ENCODE peak calls at places on chromosome 6, in five cellular contexts. F is cardiac muscle cell; A is effector memory CD4-positive, alpha-beta T cell; Z is lower lobe of right lung; B is spleen. I is an unnamed sample.

GRCh38 chr6:80321011-80321410 is 214.5 kb downstream of the BCKDHB start:
- DNase-seq in F (no peak), A (no peak), Z (no peak), B (no peak), I (no peak)

GRCh38 chr6:90233994-90234393 is 62.6 kb downstream of the BACH2 start:
- DNase-seq in B (no peak), Z (no peak), A (peak), F (no peak), I (no peak)

GRCh38 chr6:14012313-14013036 is 87.7 kb downstream of the RNF182 start:
- DNase-seq in B (no peak), Z (no peak), A (no peak), F (no peak), I (no peak)

GRCh38 chr6:89200706-89201215 is 16.4 kb downstream of the GABRR1 start:
- DNase-seq in A (no peak), F (no peak), B (no peak), Z (no peak), I (no peak)

GRCh38 chr6:136920858-136921520 is 1.1 kb upstream of the SLC35D3 start:
- DNase-seq in A (no peak), B (no peak), F (peak), Z (no peak), I (peak)

GRCh38 chr6:6968731-6969552 is 138.8 kb upstream of the RREB1 start:
- DNase-seq in F (no peak), A (no peak), Z (no peak), B (no peak), I (peak)

GRCh38 chr6:168456907-168457771 is 16.2 kb downstream of the SMOC2 start:
- DNase-seq in B (no peak), F (no peak), A (no peak), Z (no peak), I (no peak)

GRCh38 chr6:1652842-1653241 is 43.1 kb downstream of the FOXC1 start:
- DNase-seq in B (no peak), Z (no peak), F (no peak), A (no peak), I (no peak)

GRCh38 chr6:68990313-68990712 is 355.2 kb downstream of the ADGRB3 start:
- DNase-seq in A (no peak), Z (no peak), B (no peak), F (no peak), I (no peak)

GRCh38 chr6:167679791-167680604 is 146.7 kb upstream of the AFDN start:
- DNase-seq in B (no peak), F (no peak), Z (no peak), A (no peak), I (no peak)

GRCh38 chr6:148835920-148836441 is 89.2 kb downstream of the UST start:
- DNase-seq in A (no peak), F (no peak), B (no peak), Z (no peak), I (no peak)

GRCh38 chr6:44787254-44787844 is 399.8 kb downstream of the CDC5L start:
- DNase-seq in Z (no peak), F (no peak), B (no peak), A (no peak), I (no peak)

GRCh38 chr6:157798851-157799250 is 24.2 kb upstream of the SNX9 start:
- DNase-seq in B (no peak), Z (no peak), A (no peak), F (no peak), I (no peak)

GRCh38 chr6:160583805-160584204 is 80.3 kb downstream of the LPA start:
- DNase-seq in F (no peak), B (no peak), Z (no peak), A (no peak), I (no peak)

GRCh38 chr6:37493047-37493995 is 6.4 kb downstream of the CCDC167 start:
- DNase-seq in F (no peak), B (no peak), Z (peak), A (no peak), I (no peak)

GRCh38 chr6:6661684-6662083 is 73.2 kb downstream of the LY86 start:
- DNase-seq in Z (no peak), F (peak), A (no peak), B (no peak), I (no peak)

GRCh38 chr6:151275566-151275965 is 35.8 kb downstream of the AKAP12 start:
- DNase-seq in B (no peak), A (no peak), F (no peak), Z (no peak), I (no peak)

GRCh38 chr6:113893866-113894265 is 36.7 kb downstream of the MARCKS start:
- DNase-seq in B (no peak), F (no peak), Z (no peak), A (no peak), I (no peak)

GRCh38 chr6:4624726-4625125 is 151.5 kb upstream of the CDYL start:
- DNase-seq in F (no peak), A (no peak), B (no peak), Z (no peak), I (no peak)

GRCh38 chr6:149438855-149439254 is 38.8 kb downstream of the SUMO4 start:
- DNase-seq in A (no peak), F (no peak), Z (no peak), B (no peak), I (no peak)

GRCh38 chr6:33018904-33019303 is 9.5 kb upstream of the HLA-DOA start:
- DNase-seq in Z (peak), B (peak), A (no peak), F (no peak), I (no peak)

GRCh38 chr6:39997101-39997635 is 62.9 kb upstream of the MOCS1 start:
- DNase-seq in B (no peak), A (no peak), F (no peak), Z (no peak), I (no peak)

GRCh38 chr6:100267721-100268123 is 197.0 kb downstream of the SIM1 start:
- DNase-seq in A (no peak), Z (no peak), B (no peak), F (no peak), I (no peak)

GRCh38 chr6:166922937-166923336 is 33.4 kb downstream of the RNASET2 start:
- DNase-seq in Z (no peak), F (no peak), A (no peak), B (peak), I (no peak)

GRCh38 chr6:46040288-46040687 is 24.6 kb upstream of the CLIC5 start:
- DNase-seq in F (no peak), Z (no peak), A (no peak), B (no peak), I (no peak)

GRCh38 chr6:27503436-27504030 is 30.6 kb upstream of the ZNF184 start:
- DNase-seq in F (peak), A (peak), B (peak), Z (no peak), I (peak)

GRCh38 chr6:46013639-46014038 is 2.0 kb downstream of the CLIC5 start:
- DNase-seq in B (no peak), F (no peak), Z (no peak), A (no peak), I (no peak)

GRCh38 chr6:101722481-101722880 is 329.0 kb downstream of the GRIK2 start:
- DNase-seq in B (no peak), Z (no peak), F (no peak), A (no peak), I (no peak)

GRCh38 chr6:45156075-45156474 is 172.1 kb upstream of the RUNX2 start:
- DNase-seq in F (no peak), Z (no peak), A (no peak), B (no peak), I (no peak)

GRCh38 chr6:4518506-4518905 is 257.7 kb upstream of the CDYL start:
- DNase-seq in B (no peak), F (no peak), Z (no peak), A (no peak), I (no peak)

GRCh38 chr6:277746-278145 is 14.5 kb upstream of the DUSP22 start:
- DNase-seq in B (no peak), A (no peak), F (no peak), Z (no peak), I (no peak)

GRCh38 chr6:281469-282103 is 10.7 kb upstream of the DUSP22 start:
- DNase-seq in F (no peak), A (no peak), B (no peak), Z (no peak), I (no peak)

GRCh38 chr6:278494-278893 is 13.8 kb upstream of the DUSP22 start:
- DNase-seq in F (no peak), B (no peak), A (no peak), Z (no peak), I (no peak)

GRCh38 chr6:280775-281468 is 11.4 kb upstream of the DUSP22 start:
- DNase-seq in B (peak), A (no peak), F (no peak), Z (no peak), I (no peak)

GRCh38 chr6:279630-280029 is 12.7 kb upstream of the DUSP22 start:
- DNase-seq in Z (no peak), F (no peak), B (no peak), A (no peak), I (no peak)
- H3K4me3 ChIP-seq in Z (no peak), F (no peak), B (no peak), A (no peak), I (no peak)

DNA sequence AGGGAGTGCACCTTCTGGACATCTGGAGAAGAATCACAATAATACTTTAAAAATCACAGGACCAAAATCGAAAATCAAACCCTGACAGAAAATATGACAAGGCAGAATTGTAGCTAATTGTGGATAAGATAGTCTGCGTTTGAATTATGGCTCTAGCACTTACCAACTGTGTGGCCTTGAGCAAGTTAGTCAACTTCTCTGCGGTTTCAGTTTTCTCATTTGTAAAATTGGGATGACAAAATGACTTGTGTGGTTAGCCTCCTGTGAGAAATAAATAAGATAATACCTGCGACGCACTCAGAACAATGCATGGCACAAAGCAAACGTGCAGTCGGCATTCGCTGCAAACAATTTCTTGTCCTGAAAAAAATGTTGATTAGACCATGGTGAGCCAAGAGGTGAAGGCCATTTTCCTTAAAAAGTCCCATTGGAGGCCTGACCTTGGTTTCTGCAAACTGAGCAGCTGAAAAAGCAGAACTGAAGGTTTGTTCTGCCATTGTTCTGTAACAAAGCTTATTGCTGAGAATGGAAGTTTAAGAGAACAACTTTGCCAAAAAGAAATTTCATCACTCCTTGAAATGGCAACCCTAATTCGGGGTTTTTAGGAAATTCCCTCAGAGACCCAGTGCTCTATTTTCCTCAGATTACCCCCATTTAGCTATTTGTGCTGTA is 266.3 kb downstream of the ERMARD start:
- DNase-seq in Z (no peak), F (no peak), A (no peak), B (no peak), I (no peak)
- H3K4me3 ChIP-seq in Z (no peak), F (no peak), A (no peak), B (no peak), I (no peak)

DNA sequence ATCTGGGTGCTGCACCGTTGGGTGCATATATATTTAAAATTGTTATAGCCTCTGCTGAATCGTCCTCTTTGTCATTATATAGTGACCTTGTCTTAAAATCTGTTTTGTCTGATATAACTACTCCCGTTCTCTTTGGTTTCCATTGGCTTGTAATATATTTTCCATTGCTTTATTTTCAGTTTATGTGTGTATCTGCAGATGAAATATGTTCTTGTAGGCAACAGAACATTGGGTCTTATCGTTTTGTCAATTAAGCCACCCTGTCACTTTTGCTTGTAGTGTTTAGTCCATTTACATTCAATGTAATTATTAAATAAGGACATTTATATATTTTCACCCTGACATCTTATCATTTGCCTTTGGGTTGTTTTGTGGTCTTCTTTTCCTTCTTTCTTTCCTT is 933.9 kb downstream of the EPHA7 start:
- DNase-seq in Z (no peak), A (no peak), B (no peak), F (no peak), I (no peak)
- H3K4me3 ChIP-seq in Z (no peak), A (no peak), B (no peak), F (no peak), I (no peak)

DNA sequence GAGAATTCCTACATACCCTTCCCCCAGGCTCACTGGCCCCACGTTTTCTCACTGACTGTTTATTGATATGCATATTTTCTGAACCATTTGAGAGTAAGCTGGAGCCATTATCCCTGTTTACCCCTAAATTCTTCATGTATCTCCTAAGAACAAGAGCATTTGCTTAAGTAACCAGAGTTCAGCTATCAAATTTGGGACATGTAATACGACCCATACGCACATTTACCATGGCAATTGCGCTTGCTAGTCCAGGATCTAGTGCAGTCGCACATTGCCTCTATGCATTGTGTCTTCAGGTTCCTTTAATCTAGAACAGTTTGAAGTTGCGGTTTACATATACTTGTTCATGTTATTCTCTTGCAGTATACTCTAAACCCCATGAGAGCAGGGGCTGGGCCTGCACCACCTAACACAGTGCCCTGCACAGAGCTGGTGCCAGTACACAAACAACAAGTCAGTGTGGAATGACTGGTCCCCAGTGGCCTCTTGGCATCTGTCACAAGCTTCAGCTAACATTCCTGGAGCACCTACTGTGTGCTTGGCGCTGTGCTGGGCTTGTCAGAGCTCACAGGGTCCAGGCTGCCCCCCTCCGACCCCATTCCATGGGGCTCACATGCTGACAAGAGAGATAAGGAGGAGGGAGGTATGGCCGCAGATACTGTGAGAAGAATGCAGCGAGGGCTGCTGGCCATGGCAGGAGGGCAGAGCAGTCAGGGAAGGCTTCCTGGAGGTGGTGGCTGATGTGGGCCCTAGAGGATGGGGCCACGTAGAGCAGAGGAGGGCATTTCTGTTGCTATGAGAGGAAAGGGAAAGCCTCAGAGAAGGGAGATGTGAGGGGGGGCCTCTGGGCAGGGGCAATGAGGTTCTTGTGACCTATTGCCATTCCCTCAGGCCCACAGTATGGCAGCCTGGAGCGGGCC is 28.1 kb downstream of the SPDEF start:
- DNase-seq in Z (peak), A (no peak), B (peak), F (no peak), I (peak)
- H3K4me3 ChIP-seq in Z (no peak), A (no peak), B (no peak), F (no peak), I (no peak)